ENCODE peak calls at places on chromosome 19, in six cellular contexts. One of them, this sample, is unnamed. For H3K27me3 and H3K4me1, the result is how much of the 10 kb centered on the place peaks cover.

GRCh38 chr19:2048959-2049740 is 1.9 kb downstream of the MKNK2 start:
- DNase-seq in heart left ventricle: no peak
- DNase-seq in thoracic aorta: no peak
- DNase-seq in left ventricle myocardium inferior: no peak
- DNase-seq in astrocyte: no peak
- DNase-seq in PC-3: no peak
- DNase-seq in this sample: no peak

GRCh38 chr19:5974721-5975387 is 3.1 kb downstream of the RANBP3 start:
- DNase-seq in heart left ventricle: no peak
- DNase-seq in thoracic aorta: no peak
- DNase-seq in left ventricle myocardium inferior: no peak
- DNase-seq in astrocyte: no peak
- DNase-seq in PC-3: peak
- DNase-seq in this sample: no peak

GRCh38 chr19:2542341-2543069 is 66.6 kb downstream of the GADD45B start:
- DNase-seq in heart left ventricle: peak
- DNase-seq in thoracic aorta: no peak
- DNase-seq in left ventricle myocardium inferior: peak
- DNase-seq in astrocyte: peak
- DNase-seq in PC-3: no peak
- DNase-seq in this sample: peak

GRCh38 chr19:46180701-46181385 is 32.8 kb downstream of the IGFL2 start:
- DNase-seq in heart left ventricle: no peak
- DNase-seq in thoracic aorta: no peak
- DNase-seq in left ventricle myocardium inferior: no peak
- DNase-seq in astrocyte: peak
- DNase-seq in PC-3: peak
- DNase-seq in this sample: peak

GRCh38 chr19:2250765-2251576 is 1.8 kb downstream of the AMH start:
- DNase-seq in heart left ventricle: no peak
- DNase-seq in thoracic aorta: no peak
- DNase-seq in left ventricle myocardium inferior: no peak
- DNase-seq in astrocyte: no peak
- DNase-seq in PC-3: no peak
- DNase-seq in this sample: no peak

GRCh38 chr19:49119411-49120324 is at the start of gene PPFIA3:
- DNase-seq in heart left ventricle: peak
- DNase-seq in thoracic aorta: no peak
- DNase-seq in left ventricle myocardium inferior: peak
- DNase-seq in astrocyte: peak
- DNase-seq in PC-3: peak
- DNase-seq in this sample: peak

GRCh38 chr19:47284324-47284899 is 9.7 kb downstream of the INAFM1 start:
- DNase-seq in heart left ventricle: no peak
- DNase-seq in thoracic aorta: no peak
- DNase-seq in left ventricle myocardium inferior: no peak
- DNase-seq in astrocyte: peak
- DNase-seq in PC-3: peak
- DNase-seq in this sample: no peak

GRCh38 chr19:1864480-1865171 is 1.2 kb upstream of the KLF16 start:
- DNase-seq in heart left ventricle: peak
- DNase-seq in thoracic aorta: no peak
- DNase-seq in left ventricle myocardium inferior: peak
- DNase-seq in astrocyte: no peak
- DNase-seq in PC-3: peak
- DNase-seq in this sample: peak

GRCh38 chr19:8500158-8500557 is 2.3 kb downstream of the PRAM1 start:
- DNase-seq in heart left ventricle: no peak
- DNase-seq in thoracic aorta: no peak
- DNase-seq in left ventricle myocardium inferior: no peak
- DNase-seq in astrocyte: no peak
- DNase-seq in PC-3: no peak
- DNase-seq in this sample: no peak

GRCh38 chr19:10964903-10965302 is 4.1 kb downstream of the SMARCA4 start:
- DNase-seq in heart left ventricle: no peak
- DNase-seq in thoracic aorta: no peak
- DNase-seq in left ventricle myocardium inferior: no peak
- DNase-seq in astrocyte: no peak
- DNase-seq in PC-3: no peak
- DNase-seq in this sample: no peak

GRCh38 chr19:6694147-6694815 is 24.3 kb upstream of the TNFSF14 start:
- DNase-seq in heart left ventricle: no peak
- DNase-seq in thoracic aorta: no peak
- DNase-seq in left ventricle myocardium inferior: no peak
- DNase-seq in astrocyte: no peak
- DNase-seq in PC-3: no peak
- DNase-seq in this sample: no peak

GRCh38 chr19:18058208-18059009 is 28.3 kb downstream of the IL12RB1 start:
- DNase-seq in heart left ventricle: peak
- DNase-seq in thoracic aorta: peak
- DNase-seq in left ventricle myocardium inferior: peak
- DNase-seq in astrocyte: peak
- DNase-seq in PC-3: peak
- DNase-seq in this sample: peak

GRCh38 chr19:5631511-5632240 is 8.8 kb downstream of the SAFB start:
- DNase-seq in heart left ventricle: no peak
- DNase-seq in thoracic aorta: no peak
- DNase-seq in left ventricle myocardium inferior: no peak
- DNase-seq in astrocyte: no peak
- DNase-seq in PC-3: no peak
- DNase-seq in this sample: no peak

GRCh38 chr19:18418725-18419194 is 438 bp upstream of the SSBP4 start:
- DNase-seq in heart left ventricle: peak
- DNase-seq in thoracic aorta: no peak
- DNase-seq in left ventricle myocardium inferior: no peak
- DNase-seq in astrocyte: no peak
- DNase-seq in PC-3: no peak
- DNase-seq in this sample: no peak

GRCh38 chr19:31354919-31355318 is 5.7 kb upstream of the TSHZ3 start:
- DNase-seq in heart left ventricle: no peak
- DNase-seq in thoracic aorta: no peak
- DNase-seq in left ventricle myocardium inferior: no peak
- DNase-seq in astrocyte: no peak
- DNase-seq in PC-3: no peak
- DNase-seq in this sample: no peak

GRCh38 chr19:13334801-13335481 is 171.3 kb downstream of the CACNA1A start:
- DNase-seq in heart left ventricle: no peak
- DNase-seq in thoracic aorta: no peak
- DNase-seq in left ventricle myocardium inferior: no peak
- DNase-seq in astrocyte: no peak
- DNase-seq in PC-3: peak
- DNase-seq in this sample: no peak

GRCh38 chr19:5805465-5806132 is 732 bp downstream of the NRTN start:
- DNase-seq in heart left ventricle: peak
- DNase-seq in thoracic aorta: no peak
- DNase-seq in left ventricle myocardium inferior: peak
- DNase-seq in astrocyte: no peak
- DNase-seq in PC-3: peak
- DNase-seq in this sample: peak

GRCh38 chr19:4980087-4980486 is 11.2 kb downstream of the KDM4B start:
- DNase-seq in heart left ventricle: no peak
- DNase-seq in thoracic aorta: no peak
- DNase-seq in left ventricle myocardium inferior: no peak
- DNase-seq in astrocyte: peak
- DNase-seq in PC-3: no peak
- DNase-seq in this sample: no peak

GRCh38 chr19:2332341-2333026 is 4.0 kb downstream of the SPPL2B start:
- DNase-seq in heart left ventricle: no peak
- DNase-seq in thoracic aorta: no peak
- DNase-seq in left ventricle myocardium inferior: peak
- DNase-seq in astrocyte: no peak
- DNase-seq in PC-3: no peak
- DNase-seq in this sample: no peak

GRCh38 chr19:13103585-13103923 is 896 bp upstream of the LYL1 start:
- DNase-seq in heart left ventricle: no peak
- DNase-seq in thoracic aorta: no peak
- DNase-seq in left ventricle myocardium inferior: no peak
- DNase-seq in astrocyte: no peak
- DNase-seq in PC-3: no peak
- DNase-seq in this sample: no peak

GRCh38 chr19:31297991-31298390 is 51.2 kb downstream of the TSHZ3 start:
- DNase-seq in heart left ventricle: no peak
- DNase-seq in thoracic aorta: no peak
- DNase-seq in left ventricle myocardium inferior: no peak
- DNase-seq in astrocyte: no peak
- DNase-seq in PC-3: no peak
- DNase-seq in this sample: no peak

GRCh38 chr19:8589177-8589714 is 12.0 kb upstream of the MYO1F start:
- DNase-seq in heart left ventricle: no peak
- DNase-seq in thoracic aorta: no peak
- DNase-seq in left ventricle myocardium inferior: no peak
- DNase-seq in astrocyte: no peak
- DNase-seq in PC-3: no peak
- DNase-seq in this sample: no peak

GRCh38 chr19:1130801-1131717 is 27.3 kb downstream of the GPX4 start:
- DNase-seq in heart left ventricle: no peak
- DNase-seq in thoracic aorta: no peak
- DNase-seq in left ventricle myocardium inferior: no peak
- DNase-seq in astrocyte: no peak
- DNase-seq in PC-3: no peak
- DNase-seq in this sample: no peak

GRCh38 chr19:45283443-45284033 is 32.5 kb downstream of the MARK4 start:
- DNase-seq in heart left ventricle: no peak
- DNase-seq in thoracic aorta: no peak
- DNase-seq in left ventricle myocardium inferior: no peak
- DNase-seq in astrocyte: no peak
- DNase-seq in PC-3: no peak
- DNase-seq in this sample: no peak

GRCh38 chr19:29678484-29679106 is 13.3 kb downstream of the PLEKHF1 start:
- DNase-seq in heart left ventricle: peak
- DNase-seq in thoracic aorta: no peak
- DNase-seq in left ventricle myocardium inferior: peak
- DNase-seq in astrocyte: no peak
- DNase-seq in PC-3: no peak
- DNase-seq in this sample: no peak

GRCh38 chr19:56813531-56813930 is 27.0 kb downstream of the PEG3 start:
- DNase-seq in heart left ventricle: no peak
- DNase-seq in thoracic aorta: no peak
- DNase-seq in left ventricle myocardium inferior: no peak
- DNase-seq in astrocyte: no peak
- DNase-seq in PC-3: no peak
- DNase-seq in this sample: no peak

GRCh38 chr19:50558039-50558438 is 10.2 kb downstream of the LRRC4B start:
- DNase-seq in heart left ventricle: no peak
- DNase-seq in thoracic aorta: no peak
- DNase-seq in left ventricle myocardium inferior: no peak
- DNase-seq in astrocyte: no peak
- DNase-seq in PC-3: no peak
- DNase-seq in this sample: no peak
- H3K27me3 ChIP-seq in heart left ventricle: under half
- H3K27me3 ChIP-seq in thoracic aorta: under half
- H3K27me3 ChIP-seq in left ventricle myocardium inferior: half or more
- H3K27me3 ChIP-seq in astrocyte: under half
- H3K27me3 ChIP-seq in PC-3: under half
- H3K27me3 ChIP-seq in this sample: half or more

GRCh38 chr19:3555653-3556422 is 1.5 kb downstream of the MFSD12 start:
- DNase-seq in heart left ventricle: no peak
- DNase-seq in thoracic aorta: no peak
- DNase-seq in left ventricle myocardium inferior: no peak
- DNase-seq in astrocyte: no peak
- DNase-seq in PC-3: no peak
- DNase-seq in this sample: no peak
- H3K4me3 ChIP-seq in heart left ventricle: peak
- H3K4me3 ChIP-seq in thoracic aorta: peak
- H3K4me3 ChIP-seq in left ventricle myocardium inferior: peak
- H3K4me3 ChIP-seq in astrocyte: peak
- H3K4me3 ChIP-seq in PC-3: peak
- H3K4me3 ChIP-seq in this sample: peak

GRCh38 chr19:35507561-35507960 is 5.9 kb downstream of the DMKN start:
- DNase-seq in heart left ventricle: no peak
- DNase-seq in thoracic aorta: no peak
- DNase-seq in left ventricle myocardium inferior: no peak
- DNase-seq in astrocyte: no peak
- DNase-seq in PC-3: no peak
- DNase-seq in this sample: no peak
- H3K4me1 ChIP-seq in heart left ventricle: under half
- H3K4me1 ChIP-seq in thoracic aorta: under half
- H3K4me1 ChIP-seq in left ventricle myocardium inferior: under half
- H3K4me1 ChIP-seq in astrocyte: under half
- H3K4me1 ChIP-seq in PC-3: under half
- H3K4me1 ChIP-seq in this sample: under half

GRCh38 chr19:40600086-40600917 is 867 bp upstream of the LTBP4 start:
- DNase-seq in heart left ventricle: peak
- DNase-seq in thoracic aorta: no peak
- DNase-seq in left ventricle myocardium inferior: peak
- DNase-seq in astrocyte: no peak
- DNase-seq in PC-3: no peak
- DNase-seq in this sample: no peak
- H3K27me3 ChIP-seq in heart left ventricle: half or more
- H3K27me3 ChIP-seq in thoracic aorta: under half
- H3K27me3 ChIP-seq in left ventricle myocardium inferior: under half
- H3K27me3 ChIP-seq in astrocyte: under half
- H3K27me3 ChIP-seq in PC-3: under half
- H3K27me3 ChIP-seq in this sample: under half

DNA sequence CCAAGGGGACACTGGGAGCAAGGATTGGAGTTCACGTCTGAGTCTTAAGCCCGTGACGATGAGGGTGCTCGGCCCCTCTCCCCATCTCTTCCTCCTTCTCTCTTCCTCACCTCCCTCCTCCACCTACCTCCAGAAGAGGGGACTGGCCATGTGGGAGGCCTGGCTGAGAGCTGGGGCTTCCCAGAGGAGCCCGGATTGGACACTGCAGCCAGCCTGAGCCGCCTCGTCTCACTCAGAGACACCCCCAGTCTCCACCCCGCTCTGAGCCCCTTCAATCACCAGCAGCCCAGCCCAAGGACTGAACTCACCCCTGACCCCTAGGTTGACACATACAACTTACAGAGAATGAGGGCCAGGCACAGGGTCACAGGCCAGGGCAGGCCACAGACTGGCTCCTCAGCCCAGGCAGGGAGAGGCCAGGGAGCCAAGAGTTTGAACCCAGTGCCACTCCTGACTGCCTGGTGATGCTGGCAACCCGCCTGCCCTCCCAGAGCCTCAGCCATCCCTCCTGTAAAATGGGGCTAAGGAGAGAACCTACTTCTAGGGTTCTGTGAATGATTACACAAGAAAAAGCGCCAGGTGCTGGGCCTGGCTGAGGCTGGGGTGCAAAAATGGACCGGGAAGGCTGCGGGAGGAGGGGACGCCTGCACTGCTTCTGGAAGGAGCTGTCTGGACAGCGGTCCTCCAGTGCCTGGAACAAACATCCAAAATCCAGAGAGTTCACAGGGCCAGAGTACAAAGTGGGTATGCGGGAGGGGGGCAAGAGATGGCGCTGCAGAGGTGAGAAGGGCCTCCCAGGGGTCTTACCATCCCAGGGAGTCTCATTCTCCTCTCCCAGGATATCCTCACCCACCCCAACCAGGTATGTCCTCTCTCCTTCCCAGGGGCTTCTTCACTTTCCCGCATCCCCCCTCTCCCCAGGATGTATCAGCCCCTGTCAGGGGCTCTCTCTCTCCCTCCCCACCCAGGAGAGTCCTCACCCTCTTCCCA is 1.1 kb downstream of the CD79A start:
- DNase-seq in heart left ventricle: no peak
- DNase-seq in thoracic aorta: no peak
- DNase-seq in left ventricle myocardium inferior: no peak
- DNase-seq in astrocyte: no peak
- DNase-seq in PC-3: no peak
- DNase-seq in this sample: no peak
- H3K4me3 ChIP-seq in heart left ventricle: no peak
- H3K4me3 ChIP-seq in thoracic aorta: no peak
- H3K4me3 ChIP-seq in left ventricle myocardium inferior: no peak
- H3K4me3 ChIP-seq in astrocyte: no peak
- H3K4me3 ChIP-seq in PC-3: no peak
- H3K4me3 ChIP-seq in this sample: no peak